ENCODE peak calls at places on chromosomes 16 and 17, in six cellular contexts. B, W, R, A, P and G are unnamed samples. For H3K27me3, the result is how much of the 10 kb centered on the place peaks cover.

GRCh38 chr17:32100971-32101631 is 41.2 kb upstream of the RHOT1 start:
- DNase-seq in B (no peak), W (no peak), R (no peak), A (no peak), P (no peak), G (no peak)

GRCh38 chr16:87436225-87437172 is 44.4 kb downstream of the MAP1LC3B start:
- DNase-seq in B (no peak), W (no peak), R (no peak), A (no peak), P (peak), G (no peak)

GRCh38 chr16:8958344-8958808 is 5.3 kb downstream of the USP7 start:
- DNase-seq in B (no peak), W (no peak), R (no peak), A (peak), P (peak), G (no peak)

GRCh38 chr17:61997649-61998048 is 67.4 kb downstream of the MED13 start:
- DNase-seq in B (no peak), W (no peak), R (no peak), A (no peak), P (peak), G (no peak)

GRCh38 chr16:15536813-15537212 is 102.4 kb downstream of the BMERB1 start:
- DNase-seq in B (no peak), W (no peak), R (no peak), A (no peak), P (no peak), G (no peak)

GRCh38 chr17:10123093-10123492 is 75.3 kb downstream of the GAS7 start:
- DNase-seq in B (no peak), W (no peak), R (no peak), A (no peak), P (no peak), G (no peak)

GRCh38 chr17:63433746-63434591 is 12.1 kb downstream of the CYB561 start:
- DNase-seq in B (peak), W (no peak), R (peak), A (peak), P (peak), G (peak)

GRCh38 chr16:89443727-89444084 is 46.7 kb downstream of the ANKRD11 start:
- DNase-seq in B (no peak), W (no peak), R (no peak), A (no peak), P (no peak), G (no peak)

GRCh38 chr16:48559462-48560211 is 50.3 kb downstream of the N4BP1 start:
- DNase-seq in B (no peak), W (no peak), R (no peak), A (no peak), P (no peak), G (no peak)

GRCh38 chr17:17564896-17565295 is 26.6 kb downstream of the PEMT start:
- DNase-seq in B (no peak), W (no peak), R (no peak), A (no peak), P (no peak), G (no peak)

GRCh38 chr17:33389506-33390141 is 96.5 kb upstream of the ASIC2 start:
- DNase-seq in B (no peak), W (no peak), R (no peak), A (no peak), P (peak), G (no peak)

GRCh38 chr17:67633751-67634191 is 84.0 kb upstream of the NOL11 start:
- DNase-seq in B (peak), W (no peak), R (peak), A (no peak), P (no peak), G (no peak)

GRCh38 chr17:28982191-28982793 is 23.5 kb downstream of the SEZ6 start:
- DNase-seq in B (peak), W (no peak), R (peak), A (no peak), P (no peak), G (peak)

GRCh38 chr16:12089492-12090161 is 113.1 kb downstream of the SNX29 start:
- DNase-seq in B (no peak), W (no peak), R (peak), A (peak), P (peak), G (no peak)

GRCh38 chr17:34556384-34556783 is 23.0 kb upstream of the TMEM132E start:
- DNase-seq in B (no peak), W (no peak), R (no peak), A (no peak), P (no peak), G (no peak)

DNA sequence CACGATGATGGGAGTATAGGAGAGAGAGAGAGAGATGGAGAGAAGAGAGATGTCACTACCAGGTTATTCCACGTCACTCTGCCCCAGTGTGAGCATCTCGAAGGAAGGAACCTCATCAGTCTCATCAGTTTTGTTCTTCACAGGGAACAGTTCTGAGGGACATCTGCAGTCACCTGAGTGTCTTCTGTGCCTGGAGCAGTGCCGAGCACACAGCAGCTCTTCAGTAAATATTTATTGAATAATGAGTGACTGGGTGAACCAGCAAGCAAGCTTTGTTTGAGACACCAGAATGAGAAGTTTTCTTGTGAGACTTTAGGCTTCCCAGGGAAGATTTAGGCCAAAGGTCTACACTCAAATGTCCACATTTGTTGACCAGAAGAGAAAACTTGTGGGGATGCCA is 142.4 kb upstream of the IRX3 start:
- DNase-seq in B (no peak), W (no peak), R (no peak), A (no peak), P (no peak), G (no peak)
- H3K27me3 ChIP-seq in B (under half), W (under half), R (under half), A (under half), P (under half), G (under half)

GRCh38 chr17:11628374-11628773 is 30.1 kb downstream of the DNAH9 start:
- DNase-seq in B (no peak), W (no peak), R (no peak), A (no peak), P (no peak), G (no peak)
- TF ChIP-seq CTCF in B (no peak), W (no peak), R (no peak), A (no peak), P (no peak), G (no peak)

GRCh38 chr17:79404136-79404911 is 206.5 kb downstream of the RBFOX3 start:
- DNase-seq in B (no peak), W (no peak), R (no peak), A (no peak), P (no peak), G (no peak)
- H3K27me3 ChIP-seq in B (half or more), W (under half), R (half or more), A (under half), P (under half), G (under half)

GRCh38 chr17:47850373-47850691 is 631 bp downstream of the SP6 start:
- DNase-seq in B (no peak), W (no peak), R (no peak), A (no peak), P (no peak), G (no peak)

GRCh38 chr17:47853616-47854015 is 2.7 kb upstream of the SP6 start:
- DNase-seq in B (no peak), W (no peak), R (no peak), A (no peak), P (no peak), G (no peak)

GRCh38 chr17:47852113-47852949 is 1.4 kb upstream of the SP6 start:
- DNase-seq in B (no peak), W (no peak), R (no peak), A (no peak), P (no peak), G (no peak)

GRCh38 chr17:47851764-47852112 is 775 bp upstream of the SP6 start:
- DNase-seq in B (no peak), W (no peak), R (no peak), A (no peak), P (no peak), G (no peak)

DNA sequence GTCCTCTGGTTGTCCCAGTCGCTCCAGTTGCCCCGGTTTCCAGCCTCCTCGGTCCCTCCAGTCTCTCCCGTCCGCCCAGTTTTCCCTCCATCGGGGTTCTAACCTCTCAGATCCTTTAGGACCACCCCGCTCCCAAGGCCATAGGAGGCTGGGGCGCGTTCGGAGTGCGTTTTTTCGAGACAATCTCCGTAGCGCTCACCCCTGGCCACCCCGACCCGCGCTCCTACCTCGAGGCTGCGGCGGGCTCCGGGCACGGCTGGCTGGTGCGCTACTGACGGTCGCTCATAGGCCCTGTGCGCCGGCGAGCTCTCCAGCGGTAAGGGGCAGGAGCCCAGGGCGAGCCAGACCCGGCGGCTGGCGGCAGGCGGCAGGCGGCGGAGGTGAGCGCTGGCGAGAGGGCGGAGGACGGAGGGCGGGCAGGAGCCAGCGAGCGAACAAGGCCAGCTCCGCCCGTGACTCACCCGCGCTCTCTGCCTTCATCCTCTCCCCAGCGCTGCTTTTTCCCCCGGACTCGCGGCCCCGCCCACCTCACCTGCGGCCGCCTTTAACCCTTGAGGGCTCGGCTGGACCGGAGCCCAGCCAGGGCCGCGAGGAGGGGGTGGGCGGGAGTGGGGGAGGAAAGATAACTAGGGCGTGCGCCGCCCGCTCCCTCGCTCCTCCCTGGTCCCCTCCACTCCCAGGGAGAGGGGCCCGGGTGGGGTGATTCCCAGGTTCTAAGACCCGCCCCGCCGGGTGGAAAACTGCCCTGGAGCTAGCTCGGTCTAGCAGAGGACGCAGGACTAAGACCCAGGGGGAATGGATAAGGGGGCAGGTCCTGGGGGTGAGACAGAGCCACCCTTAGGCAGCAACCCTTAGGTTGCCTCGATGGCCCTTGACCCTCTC is at the start of gene SP6:
- DNase-seq in B (peak), W (peak), R (peak), A (no peak), P (peak), G (no peak)
- TF ChIP-seq CTCF in B (peak), W (peak), R (no peak), A (no peak), P (no peak), G (no peak)

DNA sequence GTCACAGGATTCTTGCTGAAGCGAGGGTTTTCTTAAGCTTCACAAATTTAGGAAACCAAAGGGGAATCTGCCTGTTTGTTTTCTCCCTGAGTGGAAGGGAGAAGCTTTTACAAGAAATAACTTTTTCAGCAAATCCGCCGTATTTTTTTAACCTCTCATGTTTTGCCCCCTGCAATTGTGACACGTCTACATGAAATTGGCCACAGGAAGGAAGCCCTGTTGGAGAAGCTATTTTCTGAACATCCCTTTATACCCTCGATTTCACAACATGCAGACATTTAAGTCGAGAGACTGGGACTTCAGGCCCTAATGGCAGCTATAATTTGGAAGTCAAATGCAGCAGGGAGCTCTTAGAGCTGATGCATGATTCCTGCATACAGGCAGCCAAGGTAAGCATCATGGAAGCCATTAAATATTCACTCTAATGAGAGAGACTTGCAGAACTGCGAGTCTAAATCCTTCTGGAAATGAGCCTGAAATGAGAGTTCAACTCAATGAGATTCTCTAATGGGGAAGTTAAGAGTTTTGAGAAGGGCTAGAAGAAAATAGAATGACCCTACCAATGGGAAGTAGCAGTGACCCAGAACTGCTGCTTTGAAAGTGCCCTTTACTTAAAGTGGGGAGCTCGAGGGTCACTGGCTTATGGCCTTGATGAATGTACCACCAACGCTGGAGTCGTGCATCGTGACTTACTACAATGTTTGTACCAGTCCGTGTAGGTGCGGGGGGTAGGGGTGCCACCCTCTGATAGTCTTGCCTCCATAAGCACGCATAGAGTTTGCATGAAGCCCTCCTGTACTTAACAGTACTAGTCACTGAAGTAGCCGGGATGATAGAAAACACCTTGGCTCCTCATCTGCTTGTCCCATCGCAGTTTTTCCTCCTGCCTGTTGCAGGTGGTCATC is 45.1 kb upstream of the IRF8 start:
- DNase-seq in B (no peak), W (no peak), R (no peak), A (no peak), P (no peak), G (no peak)
- H3K27me3 ChIP-seq in B (under half), W (under half), R (under half), A (under half), P (under half), G (under half)

DNA sequence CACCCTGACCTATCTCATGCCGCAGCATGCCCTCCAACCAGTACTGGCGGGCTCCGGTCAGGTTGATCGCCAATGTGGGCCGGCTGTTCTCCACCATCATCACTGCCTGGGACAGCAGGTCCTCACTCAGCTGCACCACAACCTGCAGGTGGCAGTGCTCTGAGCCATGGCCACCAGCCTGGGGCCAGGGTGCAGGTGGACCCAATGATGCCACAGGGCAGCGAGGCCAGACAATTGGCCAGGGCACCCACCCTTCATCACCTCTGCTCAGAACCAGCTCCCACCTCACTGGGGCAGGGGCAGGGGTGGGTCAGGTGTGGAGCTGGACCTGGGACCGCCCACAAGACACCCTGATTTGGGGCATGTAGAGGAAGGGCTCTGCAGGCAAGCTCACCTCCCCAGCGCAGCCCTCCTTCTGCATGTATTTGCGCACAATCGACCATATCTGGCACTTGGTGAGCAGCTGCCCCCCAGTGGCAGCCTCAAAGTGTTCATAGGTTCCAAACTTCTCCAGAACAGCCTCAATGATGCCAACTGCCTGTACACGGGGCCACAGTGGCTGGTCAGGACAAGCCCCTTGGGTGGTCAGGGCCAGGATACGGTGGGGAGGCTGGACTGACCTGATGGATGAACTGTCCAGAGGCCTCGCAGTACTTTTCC is 4.2 kb downstream of the MATCAP1 start:
- DNase-seq in B (no peak), W (no peak), R (no peak), A (no peak), P (no peak), G (no peak)
- TF ChIP-seq CTCF in B (no peak), W (no peak), R (no peak), A (no peak), P (no peak), G (no peak)

GRCh38 chr17:50360716-50361115 is 12.3 kb downstream of the MRPL27 start:
- DNase-seq in B (no peak), W (peak), R (no peak), A (no peak), P (no peak), G (no peak)
- H3K27me3 ChIP-seq in B (under half), W (under half), R (under half), A (under half), P (under half), G (under half)

DNA sequence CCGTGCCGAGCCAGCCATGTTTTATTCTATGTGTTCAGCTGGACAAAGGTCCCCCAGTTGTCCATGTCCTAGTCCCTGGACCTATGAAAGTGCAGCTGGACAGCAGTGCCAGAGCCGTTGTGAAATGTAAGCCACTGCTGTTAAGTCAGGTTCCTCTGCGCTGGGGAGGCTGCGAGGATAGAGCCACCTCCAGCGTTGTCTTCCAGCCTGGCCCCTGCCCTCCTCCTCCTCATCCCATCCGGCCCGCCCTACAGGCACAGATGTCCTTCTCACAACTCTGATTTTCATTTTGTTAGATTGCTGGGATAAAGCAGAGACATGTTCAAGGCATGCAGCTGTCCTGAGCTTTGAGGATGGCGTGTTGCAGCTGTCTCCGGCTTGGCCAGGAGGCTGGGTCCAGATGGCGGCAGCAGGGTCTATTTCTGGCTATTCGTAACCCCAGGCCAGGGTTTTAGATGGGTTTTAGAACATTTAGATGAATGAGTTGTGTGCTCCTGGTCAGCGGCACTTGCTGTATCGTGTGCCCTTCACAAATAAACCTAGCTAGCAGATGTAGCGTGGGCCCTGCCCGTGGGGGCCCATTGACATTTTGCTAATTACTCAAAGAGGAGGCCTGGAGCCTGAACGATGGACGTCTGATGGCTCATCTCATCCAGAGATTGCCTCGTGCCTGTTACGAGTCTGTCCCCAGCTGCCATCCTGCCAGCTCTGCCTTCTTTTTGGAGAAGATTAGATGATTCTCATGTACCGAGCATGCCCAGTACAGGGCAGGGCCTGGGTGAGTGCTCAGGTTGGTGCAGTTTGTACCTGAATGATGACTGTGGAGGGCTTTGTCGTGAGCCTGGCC is 185.8 kb downstream of the LAT start:
- DNase-seq in B (no peak), W (no peak), R (no peak), A (no peak), P (no peak), G (no peak)
- TF ChIP-seq CTCF in B (no peak), W (no peak), R (no peak), A (no peak), P (no peak), G (no peak)

DNA sequence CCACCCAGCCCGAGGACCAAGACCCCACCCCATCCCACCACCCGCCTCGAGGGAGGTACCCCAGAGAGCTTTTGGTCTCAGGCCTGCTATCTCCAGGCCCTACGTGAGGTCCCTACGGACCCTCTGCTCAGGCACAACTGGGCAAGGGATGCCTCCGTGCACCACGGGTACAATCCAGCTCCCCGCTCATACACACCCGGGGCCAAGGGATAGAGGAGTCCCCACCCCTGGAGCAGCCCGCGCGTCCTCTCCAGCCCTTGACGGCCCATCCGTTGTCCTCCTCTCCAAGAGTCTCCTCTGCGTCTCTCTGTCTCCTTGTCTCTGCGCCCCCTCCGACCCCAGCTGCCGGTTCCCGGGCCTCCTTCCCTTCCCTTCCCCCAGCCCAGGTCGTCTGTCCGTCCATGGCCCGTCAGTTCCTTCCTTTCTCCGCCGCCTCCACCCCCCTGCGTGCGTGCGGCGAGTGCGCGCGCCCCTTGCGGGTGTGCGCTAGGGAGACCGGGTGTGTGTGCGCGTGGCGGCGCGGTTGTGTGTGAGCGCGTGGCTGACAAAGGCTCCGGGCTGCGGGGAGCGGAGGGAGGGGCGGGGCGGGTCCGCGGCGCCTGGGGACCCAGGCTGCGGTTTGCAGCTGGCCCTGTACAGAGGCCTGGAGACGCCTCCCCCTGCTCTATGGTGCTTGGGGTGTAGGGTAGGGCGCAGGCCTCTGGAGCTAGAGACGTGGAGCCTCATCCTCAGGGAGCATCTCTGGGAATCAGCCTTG is 928 bp downstream of the SPNS2 start:
- DNase-seq in B (peak), W (no peak), R (peak), A (no peak), P (no peak), G (no peak)
- H3K27me3 ChIP-seq in B (under half), W (under half), R (under half), A (under half), P (under half), G (under half)

DNA sequence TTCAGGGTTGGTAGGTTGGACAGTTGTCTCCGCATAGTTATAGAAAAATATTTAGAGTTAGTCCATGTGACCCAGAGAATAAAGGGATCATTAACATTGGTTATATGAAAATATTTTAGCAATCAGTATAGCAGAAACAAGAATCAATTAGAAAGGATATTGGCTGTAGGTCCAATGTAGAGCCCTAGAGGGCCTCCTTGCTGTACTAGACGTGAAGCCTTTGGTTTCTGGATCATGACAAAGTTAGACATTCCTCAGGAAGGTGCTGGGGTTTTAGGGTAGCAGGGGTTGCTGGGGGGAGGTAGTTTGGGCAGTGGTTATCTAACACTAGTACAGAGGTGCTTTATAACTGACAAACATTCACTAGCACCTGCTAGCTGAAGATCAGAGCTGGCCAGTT is 31.6 kb upstream of the ANKFN1 start:
- DNase-seq in B (no peak), W (no peak), R (no peak), A (no peak), P (no peak), G (no peak)
- TF ChIP-seq CTCF in B (no peak), W (peak), R (no peak), A (no peak), P (no peak), G (no peak)